ENCODE peak calls at places on chromosomes 3 and 15, in nine cellular contexts. T is IMR-90; X is psoas muscle; A is heart right ventricle; V is CD4-positive, CD25-positive, alpha-beta regulatory T cell; Z is naive thymus-derived CD4-positive, alpha-beta T cell; N is A549; B is fibroblast of lung; O is neural progenitor cell. R is an unnamed sample. For H3K4me1, the result is how much of the 10 kb centered on the place peaks cover.

GRCh38 chr15:29888651-29889050 is 66.4 kb upstream of the TJP1 start:
- DNase-seq in T (peak), X (no peak), A (no peak), V (no peak), Z (no peak), N (no peak), B (peak), O (peak), R (no peak)

GRCh38 chr15:50241684-50242450 is 23.7 kb downstream of the HDC start:
- DNase-seq in T (peak), X (no peak), A (no peak), V (no peak), Z (no peak), N (no peak), B (peak), O (no peak), R (no peak)

GRCh38 chr3:120450261-120450913 is 405 bp downstream of the FSTL1 start:
- DNase-seq in T (no peak), X (peak), A (peak), V (peak), Z (no peak), N (peak), B (no peak), O (peak), R (no peak)

GRCh38 chr3:174598885-174599439 is 260.2 kb upstream of the NAALADL2 start:
- DNase-seq in T (no peak), X (no peak), A (no peak), V (no peak), Z (no peak), N (no peak), B (no peak), O (no peak), R (no peak)

GRCh38 chr3:189567322-189567721 is 63.9 kb upstream of the TP63 start:
- DNase-seq in T (no peak), X (no peak), A (no peak), V (no peak), Z (no peak), N (no peak), B (no peak), O (no peak), R (no peak)

GRCh38 chr3:187567741-187568140 is 102.5 kb downstream of the SST start:
- DNase-seq in T (peak), X (no peak), A (no peak), V (no peak), Z (no peak), N (no peak), B (peak), O (no peak), R (no peak)

GRCh38 chr3:191721983-191722382 is 261.0 kb downstream of the PYDC2 start:
- DNase-seq in T (no peak), X (no peak), A (no peak), V (no peak), Z (no peak), N (no peak), B (peak), O (no peak), R (no peak)

GRCh38 chr3:54527953-54528352 is 399.9 kb downstream of the LRTM1 start:
- DNase-seq in T (no peak), X (peak), A (no peak), V (no peak), Z (no peak), N (no peak), B (peak), O (no peak), R (no peak)

GRCh38 chr3:183275418-183275817 is 22.4 kb downstream of the B3GNT5 start:
- DNase-seq in T (peak), X (no peak), A (no peak), V (peak), Z (no peak), N (no peak), B (peak), O (no peak), R (no peak)

GRCh38 chr3:169362261-169362660 is 301.3 kb downstream of the MECOM start:
- DNase-seq in T (peak), X (no peak), A (no peak), V (no peak), Z (no peak), N (no peak), B (peak), O (no peak), R (no peak)

GRCh38 chr3:162641869-162642350 is 1145.3 kb downstream of the OTOL1 start:
- DNase-seq in T (peak), X (no peak), A (no peak), V (no peak), Z (no peak), N (no peak), B (no peak), O (no peak), R (no peak)

GRCh38 chr3:35635931-35636683 is 3.2 kb upstream of the ARPP21 start:
- DNase-seq in T (no peak), X (no peak), A (no peak), V (no peak), Z (no peak), N (no peak), B (no peak), O (no peak), R (no peak)
- H3K4me1 ChIP-seq in T (under half), X (under half), A (under half), V (under half), Z (under half), N (under half), B (under half), O (under half), R (under half)

GRCh38 chr3:112087746-112088145 is 1.6 kb downstream of the C3orf52 start:
- DNase-seq in T (no peak), X (no peak), A (no peak), V (no peak), Z (no peak), N (no peak), B (no peak), O (no peak), R (no peak)
- H3K4me3 ChIP-seq in T (no peak), X (no peak), A (no peak), V (no peak), Z (no peak), N (no peak), B (no peak), O (no peak), R (no peak)

GRCh38 chr15:60649845-60650548 is 171.1 kb upstream of the ICE2 start:
- DNase-seq in T (peak), X (no peak), A (no peak), V (peak), Z (no peak), N (no peak), B (peak), O (no peak), R (no peak)
- H3K4me1 ChIP-seq in T (under half), X (half or more), A (under half), V (under half), Z (under half), N (under half), B (under half), O (under half), R (under half)

DNA sequence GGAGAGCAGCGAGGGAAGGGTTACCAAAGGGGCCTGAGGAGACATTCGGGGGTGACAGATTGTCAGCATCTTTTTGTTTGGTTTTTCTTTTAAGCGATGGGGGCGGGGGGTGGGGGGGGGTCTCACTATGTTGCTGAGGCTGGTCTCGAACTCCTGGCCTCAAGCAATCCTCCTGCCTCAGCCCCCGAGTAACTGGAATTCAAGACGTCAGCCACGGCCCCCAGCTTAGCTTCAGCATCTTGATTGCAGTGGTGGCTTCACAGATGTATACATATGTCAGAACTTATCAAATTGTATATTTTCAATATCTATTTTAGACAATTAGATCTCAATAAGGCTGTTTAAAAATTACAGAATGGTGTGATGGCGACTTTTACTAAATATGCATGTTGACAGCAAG is 30.9 kb downstream of the ZDHHC19 start:
- DNase-seq in T (no peak), X (peak), A (no peak), V (no peak), Z (no peak), N (no peak), B (no peak), O (no peak), R (no peak)
- H3K4me3 ChIP-seq in T (no peak), X (no peak), A (no peak), V (peak), Z (peak), N (no peak), B (no peak), O (no peak), R (no peak)

GRCh38 chr3:25648107-25648535 is 16.6 kb downstream of the TOP2B start:
- DNase-seq in T (peak), X (no peak), A (no peak), V (peak), Z (peak), N (peak), B (peak), O (peak), R (peak)
- H3K4me1 ChIP-seq in T (under half), X (under half), A (under half), V (under half), Z (under half), N (under half), B (under half), O (under half), R (under half)

GRCh38 chr3:10738688-10739372 is 77.2 kb upstream of the SLC6A11 start:
- DNase-seq in T (peak), X (peak), A (peak), V (peak), Z (peak), N (peak), B (peak), O (peak), R (peak)
- H3K4me3 ChIP-seq in T (peak), X (peak), A (peak), V (no peak), Z (peak), N (peak), B (no peak), O (peak), R (peak)

GRCh38 chr15:99427668-99428361 is 138.0 kb upstream of the MEF2A start:
- DNase-seq in T (no peak), X (peak), A (no peak), V (no peak), Z (no peak), N (no peak), B (no peak), O (no peak), R (no peak)
- H3K4me1 ChIP-seq in T (under half), X (under half), A (under half), V (under half), Z (under half), N (under half), B (under half), O (under half), R (under half)

DNA sequence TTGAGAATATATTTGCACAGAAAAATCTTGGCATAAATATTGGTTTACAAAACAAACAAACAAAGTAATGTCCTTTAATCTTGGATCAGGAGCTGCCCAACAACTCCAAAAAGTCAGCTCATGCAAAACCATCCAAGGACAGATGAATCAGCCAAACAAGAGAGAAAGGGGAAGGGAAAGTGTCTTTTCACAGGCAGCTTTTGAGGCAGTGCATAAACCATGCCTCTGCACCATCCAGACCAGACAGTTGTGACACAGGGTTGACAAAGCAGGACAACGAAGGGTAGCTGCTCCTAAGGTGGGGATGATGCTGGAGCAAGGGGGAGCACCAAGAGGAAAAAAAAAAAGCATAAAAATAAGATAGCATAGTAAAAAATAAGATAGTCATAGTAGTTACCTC is 8.7 kb downstream of the CD86 start:
- DNase-seq in T (no peak), X (no peak), A (no peak), V (no peak), Z (no peak), N (no peak), B (no peak), O (no peak), R (no peak)
- H3K4me3 ChIP-seq in T (no peak), X (no peak), A (no peak), V (no peak), Z (no peak), N (no peak), B (no peak), O (no peak), R (no peak)

DNA sequence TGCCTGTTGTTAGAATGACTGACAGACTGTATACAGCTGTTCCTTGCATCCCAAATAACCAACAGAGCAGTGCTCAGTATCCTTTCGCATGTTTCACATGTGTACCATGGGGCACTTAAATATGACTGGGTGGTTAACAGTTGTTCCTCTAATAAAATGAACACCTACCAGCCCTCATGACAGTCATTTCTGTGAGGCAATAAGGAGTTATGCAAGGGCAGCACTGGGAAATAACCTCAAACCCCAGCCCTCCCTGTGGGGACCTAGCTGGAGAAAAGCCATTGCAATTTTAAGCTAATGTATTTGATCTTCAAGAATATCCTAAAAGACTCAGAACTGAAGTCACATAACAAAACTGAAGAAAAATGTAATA is 7.3 kb downstream of the RFT1 start:
- DNase-seq in T (no peak), X (no peak), A (no peak), V (no peak), Z (no peak), N (no peak), B (no peak), O (no peak), R (no peak)
- H3K4me1 ChIP-seq in T (under half), X (under half), A (under half), V (under half), Z (under half), N (under half), B (under half), O (under half), R (under half)

R was measured in right atrium auricular region.